ENCODE peak calls at places on chromosome 20, in ten cellular contexts. One of them, this sample, is unnamed.

GRCh38 chr20:49948809-49949507 is 12.8 kb downstream of the RNF114 start:
- DNase-seq in A549: no peak
- DNase-seq in transverse colon: no peak
- DNase-seq in lower leg skin: no peak
- DNase-seq in tibial nerve: no peak
- DNase-seq in HepG2: peak
- DNase-seq in HCT116: no peak
- DNase-seq in stomach: no peak
- DNase-seq in endothelial cell of umbilical vein: no peak
- DNase-seq in body of pancreas: no peak
- DNase-seq in this sample: no peak

GRCh38 chr20:35595456-35595855 is 20.2 kb upstream of the SPAG4 start:
- DNase-seq in transverse colon: no peak
- DNase-seq in endothelial cell of umbilical vein: no peak
- DNase-seq in HepG2: no peak
- DNase-seq in A549: no peak
- DNase-seq in HCT116: no peak
- DNase-seq in body of pancreas: no peak
- DNase-seq in tibial nerve: no peak
- DNase-seq in stomach: no peak
- DNase-seq in lower leg skin: no peak
- DNase-seq in this sample: no peak

GRCh38 chr20:56358600-56359211 is at the start of gene FAM210B:
- DNase-seq in A549: peak
- DNase-seq in transverse colon: peak
- DNase-seq in stomach: peak
- DNase-seq in lower leg skin: peak
- DNase-seq in HepG2: peak
- DNase-seq in HCT116: peak
- DNase-seq in tibial nerve: peak
- DNase-seq in body of pancreas: peak
- DNase-seq in endothelial cell of umbilical vein: peak
- DNase-seq in this sample: peak

GRCh38 chr20:38834868-38835267 is 29.4 kb downstream of the PPP1R16B start:
- DNase-seq in transverse colon: no peak
- DNase-seq in HCT116: no peak
- DNase-seq in stomach: no peak
- DNase-seq in lower leg skin: no peak
- DNase-seq in A549: no peak
- DNase-seq in tibial nerve: no peak
- DNase-seq in endothelial cell of umbilical vein: no peak
- DNase-seq in body of pancreas: no peak
- DNase-seq in HepG2: no peak
- DNase-seq in this sample: no peak

GRCh38 chr20:19993937-19994667 is 23.1 kb upstream of the NAA20 start:
- DNase-seq in tibial nerve: no peak
- DNase-seq in lower leg skin: no peak
- DNase-seq in stomach: no peak
- DNase-seq in HCT116: peak
- DNase-seq in HepG2: no peak
- DNase-seq in endothelial cell of umbilical vein: peak
- DNase-seq in body of pancreas: no peak
- DNase-seq in transverse colon: no peak
- DNase-seq in A549: no peak
- DNase-seq in this sample: no peak

GRCh38 chr20:1895674-1896496 is 678 bp downstream of the SIRPA start:
- DNase-seq in endothelial cell of umbilical vein: peak
- DNase-seq in lower leg skin: peak
- DNase-seq in HCT116: no peak
- DNase-seq in A549: peak
- DNase-seq in tibial nerve: no peak
- DNase-seq in body of pancreas: no peak
- DNase-seq in transverse colon: no peak
- DNase-seq in stomach: no peak
- DNase-seq in HepG2: no peak
- DNase-seq in this sample: no peak

GRCh38 chr20:1326031-1326930 is 2.7 kb downstream of the SDCBP2 start:
- DNase-seq in body of pancreas: peak
- DNase-seq in A549: peak
- DNase-seq in tibial nerve: no peak
- DNase-seq in endothelial cell of umbilical vein: peak
- DNase-seq in HepG2: no peak
- DNase-seq in transverse colon: peak
- DNase-seq in HCT116: no peak
- DNase-seq in lower leg skin: peak
- DNase-seq in stomach: no peak
- DNase-seq in this sample: no peak

GRCh38 chr20:3925899-3926638 is 36.9 kb downstream of the PANK2 start:
- DNase-seq in HepG2: no peak
- DNase-seq in lower leg skin: no peak
- DNase-seq in tibial nerve: no peak
- DNase-seq in transverse colon: no peak
- DNase-seq in stomach: no peak
- DNase-seq in body of pancreas: no peak
- DNase-seq in endothelial cell of umbilical vein: no peak
- DNase-seq in A549: no peak
- DNase-seq in HCT116: no peak
- DNase-seq in this sample: no peak

GRCh38 chr20:32158943-32159660 is 48.4 kb downstream of the PLAGL2 start:
- DNase-seq in lower leg skin: no peak
- DNase-seq in transverse colon: no peak
- DNase-seq in HCT116: no peak
- DNase-seq in A549: no peak
- DNase-seq in HepG2: no peak
- DNase-seq in stomach: no peak
- DNase-seq in endothelial cell of umbilical vein: no peak
- DNase-seq in body of pancreas: no peak
- DNase-seq in tibial nerve: no peak
- DNase-seq in this sample: no peak

GRCh38 chr20:20463933-20464374 is 96.0 kb downstream of the INSM1 start:
- DNase-seq in A549: no peak
- DNase-seq in transverse colon: no peak
- DNase-seq in stomach: no peak
- DNase-seq in lower leg skin: no peak
- DNase-seq in body of pancreas: no peak
- DNase-seq in HCT116: no peak
- DNase-seq in tibial nerve: no peak
- DNase-seq in HepG2: no peak
- DNase-seq in endothelial cell of umbilical vein: no peak
- DNase-seq in this sample: no peak

GRCh38 chr20:35669221-35669620 is 4.5 kb upstream of the CPNE1 start:
- DNase-seq in HepG2: no peak
- DNase-seq in tibial nerve: no peak
- DNase-seq in HCT116: no peak
- DNase-seq in A549: no peak
- DNase-seq in transverse colon: no peak
- DNase-seq in body of pancreas: no peak
- DNase-seq in endothelial cell of umbilical vein: no peak
- DNase-seq in lower leg skin: no peak
- DNase-seq in stomach: no peak
- DNase-seq in this sample: no peak

GRCh38 chr20:24991897-24992419 is 593 bp downstream of the APMAP start:
- DNase-seq in lower leg skin: no peak
- DNase-seq in transverse colon: peak
- DNase-seq in endothelial cell of umbilical vein: no peak
- DNase-seq in stomach: peak
- DNase-seq in A549: peak
- DNase-seq in HepG2: no peak
- DNase-seq in body of pancreas: no peak
- DNase-seq in HCT116: no peak
- DNase-seq in tibial nerve: no peak
- DNase-seq in this sample: peak

GRCh38 chr20:13212750-13213149 is 8.3 kb upstream of the ISM1 start:
- DNase-seq in HCT116: no peak
- DNase-seq in HepG2: no peak
- DNase-seq in A549: no peak
- DNase-seq in stomach: no peak
- DNase-seq in lower leg skin: peak
- DNase-seq in endothelial cell of umbilical vein: no peak
- DNase-seq in body of pancreas: no peak
- DNase-seq in tibial nerve: no peak
- DNase-seq in transverse colon: no peak
- DNase-seq in this sample: no peak

GRCh38 chr20:37273988-37274387 is 12.4 kb upstream of the GHRH start:
- DNase-seq in HCT116: no peak
- DNase-seq in body of pancreas: no peak
- DNase-seq in endothelial cell of umbilical vein: no peak
- DNase-seq in A549: no peak
- DNase-seq in stomach: no peak
- DNase-seq in transverse colon: no peak
- DNase-seq in tibial nerve: no peak
- DNase-seq in lower leg skin: no peak
- DNase-seq in HepG2: no peak
- DNase-seq in this sample: no peak

GRCh38 chr20:37278966-37279590 is 10.4 kb upstream of the MANBAL start:
- DNase-seq in A549: no peak
- DNase-seq in transverse colon: no peak
- DNase-seq in HepG2: no peak
- DNase-seq in tibial nerve: no peak
- DNase-seq in HCT116: no peak
- DNase-seq in endothelial cell of umbilical vein: no peak
- DNase-seq in body of pancreas: no peak
- DNase-seq in lower leg skin: no peak
- DNase-seq in stomach: no peak
- DNase-seq in this sample: no peak

GRCh38 chr20:37277253-37277593 is 12.2 kb upstream of the MANBAL start:
- DNase-seq in HCT116: no peak
- DNase-seq in HepG2: no peak
- DNase-seq in transverse colon: no peak
- DNase-seq in body of pancreas: no peak
- DNase-seq in A549: no peak
- DNase-seq in endothelial cell of umbilical vein: no peak
- DNase-seq in stomach: no peak
- DNase-seq in tibial nerve: no peak
- DNase-seq in lower leg skin: no peak
- DNase-seq in this sample: no peak

GRCh38 chr20:37275125-37275524 is 13.5 kb upstream of the GHRH start:
- DNase-seq in HepG2: peak
- DNase-seq in transverse colon: no peak
- DNase-seq in stomach: no peak
- DNase-seq in tibial nerve: no peak
- DNase-seq in A549: no peak
- DNase-seq in endothelial cell of umbilical vein: no peak
- DNase-seq in HCT116: no peak
- DNase-seq in body of pancreas: no peak
- DNase-seq in lower leg skin: no peak
- DNase-seq in this sample: no peak

GRCh38 chr20:37276494-37277252 is 12.8 kb upstream of the MANBAL start:
- DNase-seq in body of pancreas: peak
- DNase-seq in HCT116: no peak
- DNase-seq in transverse colon: peak
- DNase-seq in A549: no peak
- DNase-seq in HepG2: peak
- DNase-seq in lower leg skin: no peak
- DNase-seq in tibial nerve: peak
- DNase-seq in stomach: peak
- DNase-seq in endothelial cell of umbilical vein: peak
- DNase-seq in this sample: no peak
- TF ChIP-seq POLR2A in body of pancreas: no peak
- TF ChIP-seq POLR2A in HCT116: no peak
- TF ChIP-seq POLR2A in transverse colon: no peak
- TF ChIP-seq POLR2A in A549: no peak
- TF ChIP-seq POLR2A in HepG2: no peak
- TF ChIP-seq POLR2A in lower leg skin: no peak
- TF ChIP-seq POLR2A in tibial nerve: no peak
- TF ChIP-seq POLR2A in stomach: no peak
- TF ChIP-seq POLR2A in endothelial cell of umbilical vein: no peak
- TF ChIP-seq POLR2A in this sample: no peak

DNA sequence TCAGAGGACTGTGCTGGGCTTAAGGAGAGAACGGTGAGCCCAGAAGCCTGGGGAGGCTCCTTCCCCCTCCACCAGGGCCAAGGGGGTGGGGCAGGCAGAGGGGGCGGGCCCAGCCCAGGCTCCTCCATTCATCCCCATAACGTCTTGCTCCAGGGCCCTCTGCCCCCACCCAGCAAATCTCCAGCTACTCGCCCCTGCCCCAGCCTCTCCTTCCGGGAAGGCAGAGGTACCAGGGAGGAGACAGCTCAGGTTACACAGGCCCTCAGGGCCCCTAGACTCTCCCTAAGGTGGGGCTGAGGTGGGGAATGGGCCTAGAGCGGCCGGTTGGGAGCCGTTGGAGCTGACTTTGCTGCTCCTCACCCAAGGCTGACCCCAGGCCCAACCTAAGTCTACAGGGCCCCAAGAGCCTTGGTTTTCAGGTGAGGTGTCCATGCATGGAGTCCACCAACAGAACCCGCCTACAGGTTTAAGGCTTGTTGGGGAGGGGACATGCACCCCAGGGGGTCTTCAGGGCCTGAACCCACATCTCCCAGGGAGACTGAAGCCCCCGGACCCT is 1.2 kb downstream of the LAMA5 start:
- DNase-seq in endothelial cell of umbilical vein: no peak
- DNase-seq in HCT116: no peak
- DNase-seq in stomach: no peak
- DNase-seq in A549: no peak
- DNase-seq in transverse colon: peak
- DNase-seq in lower leg skin: no peak
- DNase-seq in body of pancreas: no peak
- DNase-seq in HepG2: no peak
- DNase-seq in tibial nerve: no peak
- DNase-seq in this sample: no peak
- TF ChIP-seq POLR2A in endothelial cell of umbilical vein: no peak
- TF ChIP-seq POLR2A in HCT116: no peak
- TF ChIP-seq POLR2A in stomach: no peak
- TF ChIP-seq POLR2A in A549: peak
- TF ChIP-seq POLR2A in transverse colon: no peak
- TF ChIP-seq POLR2A in lower leg skin: no peak
- TF ChIP-seq POLR2A in body of pancreas: no peak
- TF ChIP-seq POLR2A in HepG2: no peak
- TF ChIP-seq POLR2A in tibial nerve: no peak
- TF ChIP-seq POLR2A in this sample: no peak

GRCh38 chr20:46117704-46118467 is at the start of gene CD40:
- DNase-seq in transverse colon: peak
- DNase-seq in HCT116: peak
- DNase-seq in tibial nerve: peak
- DNase-seq in endothelial cell of umbilical vein: peak
- DNase-seq in A549: peak
- DNase-seq in HepG2: peak
- DNase-seq in lower leg skin: peak
- DNase-seq in stomach: peak
- DNase-seq in body of pancreas: peak
- DNase-seq in this sample: peak
- TF ChIP-seq POLR2A in transverse colon: peak
- TF ChIP-seq POLR2A in HCT116: peak
- TF ChIP-seq POLR2A in tibial nerve: peak
- TF ChIP-seq POLR2A in endothelial cell of umbilical vein: peak
- TF ChIP-seq POLR2A in A549: peak
- TF ChIP-seq POLR2A in HepG2: peak
- TF ChIP-seq POLR2A in lower leg skin: no peak
- TF ChIP-seq POLR2A in stomach: no peak
- TF ChIP-seq POLR2A in body of pancreas: peak
- TF ChIP-seq POLR2A in this sample: no peak

DNA sequence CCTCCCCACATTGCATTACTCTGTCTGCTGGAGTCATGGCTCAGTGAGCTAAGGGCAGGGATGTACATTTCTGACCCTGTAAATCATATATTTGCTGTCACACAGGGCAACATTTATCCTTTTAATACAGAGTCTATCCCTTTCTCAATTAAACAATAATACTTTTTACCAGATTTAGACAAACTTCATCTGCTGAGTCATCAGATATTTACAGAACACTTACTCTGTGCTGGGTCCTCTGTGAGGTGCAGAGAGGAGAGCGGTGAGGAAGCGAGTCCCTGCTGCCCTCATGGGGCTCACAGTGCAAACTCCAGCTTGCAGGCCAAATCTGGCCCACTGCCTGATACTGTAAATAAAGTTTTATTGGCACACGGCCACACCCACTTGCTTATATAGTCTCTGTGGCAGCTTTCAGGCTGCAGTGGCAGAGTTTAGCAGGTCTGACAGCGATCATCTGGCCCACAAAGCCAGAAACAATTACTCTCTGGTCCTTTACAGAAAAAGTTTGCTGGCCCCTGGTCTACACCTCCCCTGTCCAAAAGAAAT is 144.5 kb downstream of the CDH26 start:
- DNase-seq in A549: no peak
- DNase-seq in body of pancreas: no peak
- DNase-seq in stomach: no peak
- DNase-seq in HepG2: no peak
- DNase-seq in transverse colon: no peak
- DNase-seq in tibial nerve: no peak
- DNase-seq in endothelial cell of umbilical vein: no peak
- DNase-seq in HCT116: no peak
- DNase-seq in lower leg skin: no peak
- DNase-seq in this sample: no peak
- TF ChIP-seq POLR2A in A549: no peak
- TF ChIP-seq POLR2A in body of pancreas: no peak
- TF ChIP-seq POLR2A in stomach: no peak
- TF ChIP-seq POLR2A in HepG2: no peak
- TF ChIP-seq POLR2A in transverse colon: no peak
- TF ChIP-seq POLR2A in tibial nerve: no peak
- TF ChIP-seq POLR2A in endothelial cell of umbilical vein: no peak
- TF ChIP-seq POLR2A in HCT116: no peak
- TF ChIP-seq POLR2A in lower leg skin: no peak
- TF ChIP-seq POLR2A in this sample: no peak